ENCODE peak calls at places on chromosomes 2 and 18, in four cellular contexts. Q is fibroblast of lung, M is RWPE1, L is mammary epithelial cell. A is an unnamed sample.
A peak's percentile ranks its signal among the peaks of the same experiment; 100 is the strongest.

GRCh38 chr2:24307961-24308360 is 52.4 kb downstream of the ITSN2 start:
- DNase-seq in Q (peak; percentile 55), M (no peak), L (no peak), A (no peak)

GRCh38 chr2:43303889-43304288 is 77.5 kb upstream of the ZFP36L2 start:
- DNase-seq in Q (no peak), M (no peak), L (no peak), A (no peak)

GRCh38 chr2:3316456-3317276 is 61.0 kb downstream of the EIPR1 start:
- DNase-seq in Q (no peak), M (no peak), L (no peak), A (no peak)

GRCh38 chr2:127259355-127259754 is 34.6 kb downstream of the ERCC3 start:
- DNase-seq in Q (no peak), M (no peak), L (no peak), A (no peak)

GRCh38 chr2:163198007-163198406 is 359.4 kb upstream of the KCNH7 start:
- DNase-seq in Q (no peak), M (no peak), L (no peak), A (no peak)

GRCh38 chr2:204576580-204576979 is 31.3 kb downstream of the PARD3B start:
- DNase-seq in Q (no peak), M (no peak), L (no peak), A (no peak)

GRCh38 chr2:201985740-201986735 is 47.6 kb upstream of the FZD7 start:
- DNase-seq in Q (no peak), M (no peak), L (peak; percentile 35), A (no peak)

GRCh38 chr18:75478996-75479870 is 51.7 kb upstream of the SMIM21 start:
- DNase-seq in Q (peak; percentile 81), M (peak; percentile 57), L (peak; percentile 40), A (no peak)

GRCh38 chr18:26482567-26482966 is 65.8 kb downstream of the KCTD1 start:
- DNase-seq in Q (no peak), M (no peak), L (no peak), A (no peak)

GRCh38 chr2:68594674-68595492 is 48.5 kb upstream of the PROKR1 start:
- DNase-seq in Q (peak; percentile 54), M (peak; percentile 48), L (peak; percentile 25), A (no peak)

GRCh38 chr2:217103752-217104540 is 244.1 kb upstream of the TNP1 start:
- DNase-seq in Q (peak; percentile 36), M (peak; percentile 14), L (peak; percentile 49), A (no peak)

GRCh38 chr2:7225848-7226247 is 308.6 kb downstream of the RNF144A start:
- DNase-seq in Q (no peak), M (no peak), L (no peak), A (no peak)

GRCh38 chr2:144374163-144374661 is 145.7 kb downstream of the ZEB2 start:
- DNase-seq in Q (no peak), M (no peak), L (no peak), A (no peak)

GRCh38 chr2:88709117-88709739 is 17.8 kb downstream of the RPIA start:
- DNase-seq in Q (peak; percentile 18), M (peak; percentile 45), L (peak; percentile 62), A (no peak)

GRCh38 chr2:230685165-230685560 is 27.5 kb upstream of the CAB39 start:
- DNase-seq in Q (no peak), M (no peak), L (no peak), A (no peak)

GRCh38 chr2:229226372-229226771 is 44.7 kb downstream of the PID1 start:
- DNase-seq in Q (no peak), M (no peak), L (no peak), A (no peak)

GRCh38 chr2:120395686-120396518 is 50.0 kb downstream of the INHBB start:
- DNase-seq in Q (no peak), M (no peak), L (no peak), A (no peak)

GRCh38 chr2:7191927-7192326 is 274.7 kb downstream of the RNF144A start:
- DNase-seq in Q (peak; percentile 77), M (peak; percentile 16), L (peak; percentile 76), A (no peak)

GRCh38 chr2:132741754-132742153 is 71.7 kb upstream of the LYPD1 start:
- DNase-seq in Q (no peak), M (no peak), L (no peak), A (no peak)

GRCh38 chr18:51321696-51322095 is 124.2 kb upstream of the MEX3C start:
- DNase-seq in Q (no peak), M (peak; percentile 74), L (peak; percentile 85), A (no peak)

GRCh38 chr2:230885467-230886130 is 20.9 kb downstream of the ITM2C start:
- DNase-seq in Q (peak; percentile 70), M (no peak), L (no peak), A (no peak)

GRCh38 chr2:57126410-57126809 is 920.2 kb upstream of the VRK2 start:
- DNase-seq in Q (no peak), M (no peak), L (no peak), A (no peak)

GRCh38 chr18:60191926-60192325 is 180.6 kb downstream of the MC4R start:
- DNase-seq in Q (no peak), M (no peak), L (no peak), A (no peak)

GRCh38 chr2:123513351-123513750 is 511.7 kb upstream of the CNTNAP5 start:
- DNase-seq in Q (peak; percentile 12), M (no peak), L (peak; percentile 46), A (no peak)

GRCh38 chr2:201546576-201546975 is 95.0 kb downstream of the STRADB start:
- DNase-seq in Q (peak; percentile 22), M (no peak), L (no peak), A (no peak)

DNA sequence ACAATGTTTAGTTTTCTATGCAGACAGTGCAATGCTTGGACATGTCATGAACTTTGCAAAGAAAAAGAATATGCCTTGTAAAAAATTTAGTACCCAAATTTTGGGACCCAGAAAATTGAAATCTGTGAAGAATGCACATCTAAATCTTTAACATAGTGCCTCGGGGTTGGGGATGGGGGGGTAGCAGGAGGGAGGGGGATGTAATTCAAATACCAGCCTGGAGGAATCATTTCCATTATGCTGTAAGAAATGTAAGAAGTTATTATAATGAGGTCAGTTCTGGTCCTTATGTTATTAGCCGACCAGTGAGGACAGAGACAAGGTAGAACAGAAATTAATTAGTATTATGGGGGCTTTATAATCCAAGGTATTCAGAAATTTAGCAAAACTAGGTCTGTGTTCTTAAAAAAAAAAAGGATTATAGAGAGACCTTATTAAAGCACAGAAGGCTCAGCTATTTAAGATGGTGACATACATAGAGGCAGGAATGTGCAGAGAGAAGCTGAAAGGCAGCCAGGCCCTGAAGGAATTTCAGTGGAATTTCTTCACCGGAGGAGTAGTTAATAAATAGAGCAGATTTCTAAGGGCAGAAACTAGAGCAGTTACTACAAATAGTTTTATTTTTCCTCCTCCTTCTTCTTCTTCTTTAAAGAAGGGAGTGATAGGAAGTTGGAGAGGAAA is 89.0 kb upstream of the RBMS1 start:
- DNase-seq in Q (peak; percentile 60), M (no peak), L (no peak), A (no peak)
- TF ChIP-seq CTCF in Q (no peak), M (no peak), L (no peak), A (no peak)

GRCh38 chr18:49048361-49048760 is 97.6 kb upstream of the SMAD7 start:
- DNase-seq in Q (no peak), M (no peak), L (peak; percentile 5), A (no peak)
- TF ChIP-seq CTCF in Q (no peak), M (no peak), L (no peak), A (no peak)

GRCh38 chr2:71779306-71779855 is 326.0 kb downstream of the DYSF start:
- DNase-seq in Q (peak; percentile 86), M (no peak), L (no peak), A (no peak)

GRCh38 chr2:71777946-71778345 is 324.6 kb downstream of the DYSF start:
- DNase-seq in Q (no peak), M (no peak), L (no peak), A (no peak)

GRCh38 chr2:71776227-71776626 is 322.9 kb downstream of the DYSF start:
- DNase-seq in Q (no peak), M (no peak), L (no peak), A (no peak)

GRCh38 chr2:71780162-71780561 is 326.8 kb downstream of the DYSF start:
- DNase-seq in Q (no peak), M (no peak), L (no peak), A (peak; percentile 2)

DNA sequence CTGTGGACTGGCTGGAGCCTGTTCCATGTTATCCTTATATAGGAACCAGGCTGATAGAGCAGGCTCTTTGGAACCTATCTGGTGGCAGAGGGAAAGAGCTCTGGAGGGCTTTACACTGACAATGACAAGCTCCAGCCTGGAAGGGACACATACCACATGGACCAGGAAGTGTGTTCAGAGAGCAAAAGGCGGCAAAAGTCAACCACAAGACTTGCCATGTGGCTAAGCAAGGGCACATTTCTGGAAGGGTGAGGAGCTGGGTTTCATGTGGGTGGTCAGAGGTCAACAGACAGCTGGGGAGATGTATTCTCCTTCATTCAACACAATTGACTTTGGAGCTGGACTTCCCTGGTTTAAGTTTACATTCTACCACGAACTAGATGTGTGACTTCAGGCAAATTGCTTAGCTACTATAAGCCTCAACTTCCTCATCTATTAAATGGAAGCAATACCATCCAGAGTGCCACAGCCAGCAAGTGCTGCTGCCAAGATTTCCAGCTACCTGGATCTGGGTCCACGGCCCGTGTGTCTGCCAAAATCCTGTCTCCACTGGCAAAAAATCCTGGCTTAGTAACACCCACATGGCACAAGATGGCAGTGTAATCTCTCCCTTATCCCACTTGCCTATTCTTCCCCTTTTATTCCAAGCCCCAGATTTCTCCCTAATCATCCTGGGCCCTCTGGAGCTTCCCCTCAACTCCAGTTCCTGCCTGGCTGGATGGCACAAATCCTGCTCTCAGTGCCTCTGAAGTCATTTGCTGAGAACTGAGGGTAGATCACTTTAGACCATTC is 325.3 kb downstream of the DYSF start:
- DNase-seq in Q (peak; percentile 25), M (no peak), L (no peak), A (no peak)
- TF ChIP-seq CTCF in Q (peak; percentile 18), M (no peak), L (peak; percentile 27), A (no peak)

GRCh38 chr18:8745355-8746014 is 40.1 kb downstream of the MTCL1 start:
- DNase-seq in Q (peak; percentile 83), M (no peak), L (no peak), A (no peak)

GRCh38 chr18:8744656-8745055 is 39.3 kb downstream of the MTCL1 start:
- DNase-seq in Q (no peak), M (no peak), L (no peak), A (no peak)

GRCh38 chr18:8742382-8743361 is 37.3 kb downstream of the MTCL1 start:
- DNase-seq in Q (no peak), M (no peak), L (no peak), A (no peak)

GRCh38 chr18:8744038-8744437 is 38.7 kb downstream of the MTCL1 start:
- DNase-seq in Q (no peak), M (no peak), L (no peak), A (no peak)

GRCh38 chr18:8741524-8741923 is 36.2 kb downstream of the MTCL1 start:
- DNase-seq in Q (no peak), M (no peak), L (no peak), A (no peak)
- TF ChIP-seq CTCF in Q (no peak), M (no peak), L (no peak), A (no peak)

GRCh38 chr2:65320042-65320711 is 92.5 kb downstream of the ACTR2 start:
- DNase-seq in Q (peak; percentile 88), M (peak; percentile 85), L (peak; percentile 94), A (no peak)
- TF ChIP-seq CTCF in Q (peak; percentile 55), M (no peak), L (peak; percentile 54), A (peak; percentile 32)

GRCh38 chr2:233448220-233448559 is 93.9 kb downstream of the DGKD start:
- DNase-seq in Q (no peak), M (no peak), L (no peak), A (no peak)
- TF ChIP-seq CTCF in Q (no peak), M (no peak), L (peak; percentile 25), A (no peak)